ENCODE peak calls at places on chromosomes 13 and 19, in six cellular contexts. One of them, this sample, is unnamed.

GRCh38 chr19:51535535-51535934 is 4.1 kb upstream of the SIGLEC6 start:
- DNase-seq in K562: no peak
- DNase-seq in HepG2: no peak
- DNase-seq in GM12878: no peak
- DNase-seq in A549: no peak
- DNase-seq in endothelial cell of umbilical vein: no peak
- DNase-seq in this sample: no peak

GRCh38 chr19:6125571-6125989 is 9.9 kb upstream of the ACSBG2 start:
- DNase-seq in HepG2: peak; percentile 75
- DNase-seq in endothelial cell of umbilical vein: peak; percentile 75
- DNase-seq in GM12878: peak; percentile 40
- DNase-seq in K562: peak; percentile 77
- DNase-seq in A549: peak; percentile 83
- DNase-seq in this sample: peak; percentile 72

GRCh38 chr13:45199716-45200115 is 1.1 kb downstream of the KCTD4 start:
- DNase-seq in GM12878: no peak
- DNase-seq in A549: no peak
- DNase-seq in HepG2: no peak
- DNase-seq in K562: no peak
- DNase-seq in endothelial cell of umbilical vein: no peak
- DNase-seq in this sample: peak; percentile 18

GRCh38 chr19:10823690-10824089 is 12.3 kb downstream of the TMED1 start:
- DNase-seq in endothelial cell of umbilical vein: no peak
- DNase-seq in GM12878: no peak
- DNase-seq in HepG2: no peak
- DNase-seq in K562: no peak
- DNase-seq in A549: no peak
- DNase-seq in this sample: no peak

GRCh38 chr13:19155321-19155861 is 26.2 kb downstream of the TUBA3C start:
- DNase-seq in HepG2: no peak
- DNase-seq in K562: no peak
- DNase-seq in endothelial cell of umbilical vein: no peak
- DNase-seq in A549: no peak
- DNase-seq in GM12878: no peak
- DNase-seq in this sample: peak; percentile 70

GRCh38 chr19:44609219-44609618 is 4.1 kb upstream of the IGSF23 start:
- DNase-seq in K562: no peak
- DNase-seq in GM12878: no peak
- DNase-seq in endothelial cell of umbilical vein: no peak
- DNase-seq in HepG2: no peak
- DNase-seq in A549: no peak
- DNase-seq in this sample: no peak

GRCh38 chr13:93286047-93286446 is 59.4 kb downstream of the GPC6 start:
- DNase-seq in HepG2: no peak
- DNase-seq in GM12878: no peak
- DNase-seq in endothelial cell of umbilical vein: no peak
- DNase-seq in A549: no peak
- DNase-seq in K562: no peak
- DNase-seq in this sample: no peak

GRCh38 chr13:55649485-55649884 is 1491.2 kb upstream of the PRR20A start:
- DNase-seq in HepG2: no peak
- DNase-seq in endothelial cell of umbilical vein: no peak
- DNase-seq in GM12878: no peak
- DNase-seq in K562: no peak
- DNase-seq in A549: no peak
- DNase-seq in this sample: no peak

GRCh38 chr13:94494021-94494420 is 14.5 kb upstream of the DCT start:
- DNase-seq in GM12878: no peak
- DNase-seq in endothelial cell of umbilical vein: no peak
- DNase-seq in HepG2: no peak
- DNase-seq in A549: no peak
- DNase-seq in K562: no peak
- DNase-seq in this sample: no peak

GRCh38 chr13:73765651-73766384 is 368.4 kb downstream of the KLF12 start:
- DNase-seq in A549: no peak
- DNase-seq in K562: no peak
- DNase-seq in HepG2: peak; percentile 75
- DNase-seq in GM12878: no peak
- DNase-seq in endothelial cell of umbilical vein: peak; percentile 95
- DNase-seq in this sample: no peak

GRCh38 chr13:32025730-32026129 is 5.8 kb upstream of the FRY start:
- DNase-seq in K562: no peak
- DNase-seq in endothelial cell of umbilical vein: no peak
- DNase-seq in HepG2: no peak
- DNase-seq in GM12878: no peak
- DNase-seq in A549: no peak
- DNase-seq in this sample: no peak

GRCh38 chr13:35379663-35380062 is 96.8 kb downstream of the MAB21L1 start:
- DNase-seq in A549: no peak
- DNase-seq in GM12878: no peak
- DNase-seq in K562: no peak
- DNase-seq in endothelial cell of umbilical vein: no peak
- DNase-seq in HepG2: no peak
- DNase-seq in this sample: no peak

GRCh38 chr13:49586717-49587116 is 1.4 kb upstream of the RCBTB1 start:
- DNase-seq in A549: no peak
- DNase-seq in K562: no peak
- DNase-seq in HepG2: peak; percentile 29
- DNase-seq in endothelial cell of umbilical vein: no peak
- DNase-seq in GM12878: no peak
- DNase-seq in this sample: no peak

GRCh38 chr13:29594310-29594709 is 1.2 kb downstream of the SLC7A1 start:
- DNase-seq in GM12878: peak; percentile 21
- DNase-seq in HepG2: peak; percentile 81
- DNase-seq in endothelial cell of umbilical vein: peak; percentile 74
- DNase-seq in K562: no peak
- DNase-seq in A549: peak; percentile 80
- DNase-seq in this sample: no peak

GRCh38 chr13:25683662-25684370 is 312.0 kb downstream of the ATP8A2 start:
- DNase-seq in HepG2: no peak
- DNase-seq in endothelial cell of umbilical vein: no peak
- DNase-seq in GM12878: no peak
- DNase-seq in A549: no peak
- DNase-seq in K562: no peak
- DNase-seq in this sample: no peak

GRCh38 chr19:56094449-56094848 is 26.6 kb downstream of the ZNF787 start:
- DNase-seq in GM12878: no peak
- DNase-seq in HepG2: no peak
- DNase-seq in A549: no peak
- DNase-seq in endothelial cell of umbilical vein: no peak
- DNase-seq in K562: no peak
- DNase-seq in this sample: no peak

GRCh38 chr19:35106898-35107540 is 8.6 kb upstream of the FXYD3 start:
- DNase-seq in K562: no peak
- DNase-seq in endothelial cell of umbilical vein: no peak
- DNase-seq in HepG2: no peak
- DNase-seq in A549: no peak
- DNase-seq in GM12878: no peak
- DNase-seq in this sample: no peak

GRCh38 chr13:34826432-34826831 is 115.6 kb upstream of the NBEA start:
- DNase-seq in endothelial cell of umbilical vein: no peak
- DNase-seq in GM12878: no peak
- DNase-seq in K562: no peak
- DNase-seq in A549: peak; percentile 25
- DNase-seq in HepG2: peak; percentile 3
- DNase-seq in this sample: no peak

GRCh38 chr13:99395436-99395835 is 88.2 kb upstream of the GPR183 start:
- DNase-seq in GM12878: no peak
- DNase-seq in endothelial cell of umbilical vein: no peak
- DNase-seq in K562: no peak
- DNase-seq in A549: no peak
- DNase-seq in HepG2: no peak
- DNase-seq in this sample: no peak

GRCh38 chr13:89865331-89865833 is 1482.1 kb upstream of the MIR17HG start:
- DNase-seq in K562: no peak
- DNase-seq in HepG2: no peak
- DNase-seq in endothelial cell of umbilical vein: no peak
- DNase-seq in GM12878: no peak
- DNase-seq in A549: no peak
- DNase-seq in this sample: no peak

GRCh38 chr13:65540064-65540635 is 1690.0 kb downstream of the PCDH9 start:
- DNase-seq in GM12878: no peak
- DNase-seq in A549: no peak
- DNase-seq in endothelial cell of umbilical vein: no peak
- DNase-seq in HepG2: no peak
- DNase-seq in K562: no peak
- DNase-seq in this sample: no peak

GRCh38 chr13:98984118-98984517 is 6.3 kb upstream of the DOCK9 start:
- DNase-seq in endothelial cell of umbilical vein: no peak
- DNase-seq in GM12878: no peak
- DNase-seq in K562: no peak
- DNase-seq in HepG2: peak; percentile 32
- DNase-seq in A549: peak; percentile 37
- DNase-seq in this sample: no peak

GRCh38 chr13:111614613-111615012 is 294.2 kb downstream of the TEX29 start:
- DNase-seq in GM12878: no peak
- DNase-seq in HepG2: no peak
- DNase-seq in endothelial cell of umbilical vein: no peak
- DNase-seq in K562: no peak
- DNase-seq in A549: no peak
- DNase-seq in this sample: no peak

GRCh38 chr13:50670272-50670671 is 173.2 kb downstream of the DLEU7 start:
- DNase-seq in A549: no peak
- DNase-seq in GM12878: no peak
- DNase-seq in HepG2: no peak
- DNase-seq in K562: no peak
- DNase-seq in endothelial cell of umbilical vein: no peak
- DNase-seq in this sample: no peak
- TF ChIP-seq MAX in A549: no peak
- TF ChIP-seq MAX in GM12878: no peak
- TF ChIP-seq MAX in HepG2: no peak
- TF ChIP-seq MAX in K562: no peak
- TF ChIP-seq MAX in endothelial cell of umbilical vein: no peak
- TF ChIP-seq MAX in this sample: no peak

DNA sequence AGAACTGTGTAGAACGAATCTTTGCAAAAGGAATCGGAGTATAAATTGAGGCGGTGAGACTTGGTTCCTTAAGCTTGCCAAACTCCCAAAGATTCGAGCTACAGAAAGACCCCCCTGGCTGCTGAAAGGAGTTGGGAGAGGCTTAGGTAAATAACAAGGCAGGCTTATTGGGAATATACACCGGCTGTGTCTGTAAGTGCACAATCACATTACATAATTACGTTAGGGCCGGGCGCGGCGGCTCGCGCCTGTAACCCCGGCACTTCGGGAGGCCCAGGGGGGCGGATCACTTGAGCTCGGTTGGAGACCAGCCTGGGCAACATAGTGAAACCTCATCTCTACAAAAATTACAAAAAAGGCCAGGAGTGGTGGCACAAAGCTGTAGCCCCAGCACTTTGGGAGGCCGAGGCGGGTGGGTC is 12.2 kb downstream of the TMEM160 start:
- DNase-seq in K562: no peak
- DNase-seq in endothelial cell of umbilical vein: no peak
- DNase-seq in GM12878: no peak
- DNase-seq in A549: peak; percentile 59
- DNase-seq in HepG2: no peak
- DNase-seq in this sample: peak; percentile 93
- TF ChIP-seq MYC in K562: no peak
- TF ChIP-seq MYC in endothelial cell of umbilical vein: no peak
- TF ChIP-seq MYC in GM12878: no peak
- TF ChIP-seq MYC in A549: no peak
- TF ChIP-seq MYC in HepG2: no peak
- TF ChIP-seq MYC in this sample: peak; percentile 57

GRCh38 chr13:97120976-97121375 is 101.2 kb upstream of the MBNL2 start:
- DNase-seq in endothelial cell of umbilical vein: no peak
- DNase-seq in K562: no peak
- DNase-seq in GM12878: no peak
- DNase-seq in A549: no peak
- DNase-seq in HepG2: no peak
- DNase-seq in this sample: no peak

GRCh38 chr13:97119899-97120745 is 102.0 kb upstream of the MBNL2 start:
- DNase-seq in A549: no peak
- DNase-seq in GM12878: no peak
- DNase-seq in HepG2: no peak
- DNase-seq in K562: no peak
- DNase-seq in endothelial cell of umbilical vein: no peak
- DNase-seq in this sample: no peak

GRCh38 chr13:97122381-97122996 is 99.6 kb upstream of the MBNL2 start:
- DNase-seq in K562: no peak
- DNase-seq in GM12878: no peak
- DNase-seq in HepG2: no peak
- DNase-seq in A549: peak; percentile 59
- DNase-seq in endothelial cell of umbilical vein: peak; percentile 72
- DNase-seq in this sample: no peak

GRCh38 chr13:97124237-97124636 is 97.9 kb upstream of the MBNL2 start:
- DNase-seq in GM12878: no peak
- DNase-seq in A549: no peak
- DNase-seq in K562: no peak
- DNase-seq in HepG2: no peak
- DNase-seq in endothelial cell of umbilical vein: no peak
- DNase-seq in this sample: no peak

DNA sequence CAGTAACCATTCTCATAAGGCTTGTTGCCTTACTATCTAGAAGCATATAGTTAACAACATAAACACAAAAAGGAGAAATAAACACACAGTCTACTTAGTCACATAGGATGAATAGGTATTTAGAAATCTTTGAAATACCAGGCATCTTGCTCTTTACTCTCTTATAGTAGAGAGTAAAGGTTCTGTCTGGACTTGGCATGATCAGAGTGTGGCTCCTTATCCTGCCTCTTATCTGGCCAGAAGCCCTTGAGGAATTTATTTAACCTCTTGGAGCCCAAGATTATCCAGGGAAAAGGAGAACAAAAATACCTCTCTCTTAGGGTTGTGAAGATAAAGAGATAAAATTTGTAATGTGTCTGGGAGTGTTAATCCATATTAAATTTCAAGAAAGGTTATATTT is 100.2 kb upstream of the MBNL2 start:
- DNase-seq in endothelial cell of umbilical vein: peak; percentile 23
- DNase-seq in K562: no peak
- DNase-seq in GM12878: no peak
- DNase-seq in HepG2: no peak
- DNase-seq in A549: no peak
- DNase-seq in this sample: no peak
- TF ChIP-seq MAX in endothelial cell of umbilical vein: no peak
- TF ChIP-seq MAX in K562: no peak
- TF ChIP-seq MAX in GM12878: no peak
- TF ChIP-seq MAX in HepG2: no peak
- TF ChIP-seq MAX in A549: no peak
- TF ChIP-seq MAX in this sample: no peak

DNA sequence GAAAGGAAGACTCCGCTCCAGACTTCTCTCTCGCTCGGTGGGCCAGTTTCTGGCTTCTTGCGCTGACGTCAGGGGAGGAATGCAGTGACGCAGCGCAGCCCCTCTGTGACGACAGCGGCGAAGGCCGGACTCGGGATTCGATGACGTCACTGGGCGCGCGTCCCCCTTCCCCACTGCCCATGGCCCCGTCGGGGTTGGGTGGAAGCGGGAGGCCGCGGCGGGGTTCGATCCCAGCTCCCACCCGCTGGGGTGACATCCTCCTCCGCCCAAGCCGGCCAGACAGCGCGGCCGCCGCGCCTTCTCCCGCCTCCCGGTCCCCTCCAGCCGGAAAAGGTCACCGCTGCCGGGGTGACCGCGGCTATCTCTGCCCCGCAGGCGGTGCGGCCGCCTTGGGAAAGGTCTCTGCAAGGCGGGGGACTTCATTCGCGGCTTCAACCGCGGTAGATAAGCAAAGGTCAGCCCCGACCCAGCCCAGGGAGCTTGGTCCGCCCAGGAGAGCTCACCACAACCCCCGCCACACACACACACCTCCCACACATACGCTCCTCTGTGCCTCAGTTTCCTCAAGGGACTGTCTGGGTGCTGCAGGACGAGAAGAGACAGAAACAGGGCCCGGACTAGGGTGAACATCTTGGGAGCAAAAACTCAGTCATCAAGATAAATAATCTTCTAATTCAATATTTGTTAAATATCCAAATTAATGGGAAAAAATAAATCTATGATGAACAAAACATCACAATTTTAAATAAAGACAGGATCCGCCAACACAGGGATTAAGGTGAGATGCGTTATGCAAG is 844 bp upstream of the RFX1 start:
- DNase-seq in GM12878: no peak
- DNase-seq in A549: no peak
- DNase-seq in HepG2: no peak
- DNase-seq in K562: peak; percentile 84
- DNase-seq in endothelial cell of umbilical vein: no peak
- DNase-seq in this sample: no peak
- TF ChIP-seq MYC in GM12878: peak; percentile 18
- TF ChIP-seq MYC in A549: no peak
- TF ChIP-seq MYC in HepG2: peak; percentile 72
- TF ChIP-seq MYC in K562: peak; percentile 84
- TF ChIP-seq MYC in endothelial cell of umbilical vein: no peak
- TF ChIP-seq MYC in this sample: peak; percentile 74